ENCODE peak calls at places on chromosome 18, in five cellular contexts. One of them, this sample, is unnamed.

GRCh38 chr18:47968006-47968676 is 37.7 kb upstream of the SMAD2 start:
- DNase-seq in mucosa of descending colon: no peak
- DNase-seq in A549: peak; percentile 88
- DNase-seq in hypothalamus: no peak
- DNase-seq in activated CD8-positive, alpha-beta memory T cell treated with anti-CD3 and anti-CD28 coated beads for 4 hours: no peak
- DNase-seq in this sample: peak; percentile 18

GRCh38 chr18:9898792-9899549 is 13.2 kb downstream of the TXNDC2 start:
- DNase-seq in mucosa of descending colon: no peak
- DNase-seq in A549: peak; percentile 82
- DNase-seq in hypothalamus: no peak
- DNase-seq in activated CD8-positive, alpha-beta memory T cell treated with anti-CD3 and anti-CD28 coated beads for 4 hours: no peak
- DNase-seq in this sample: peak; percentile 45

GRCh38 chr18:11310476-11311086 is 161.2 kb upstream of the PIEZO2 start:
- DNase-seq in mucosa of descending colon: no peak
- DNase-seq in A549: peak; percentile 52
- DNase-seq in hypothalamus: no peak
- DNase-seq in activated CD8-positive, alpha-beta memory T cell treated with anti-CD3 and anti-CD28 coated beads for 4 hours: no peak
- DNase-seq in this sample: peak; percentile 73

GRCh38 chr18:78776706-78777105 is 202.9 kb upstream of the SALL3 start:
- DNase-seq in mucosa of descending colon: no peak
- DNase-seq in A549: no peak
- DNase-seq in hypothalamus: no peak
- DNase-seq in activated CD8-positive, alpha-beta memory T cell treated with anti-CD3 and anti-CD28 coated beads for 4 hours: no peak
- DNase-seq in this sample: no peak

GRCh38 chr18:79385326-79385725 is 10.4 kb upstream of the NFATC1 start:
- DNase-seq in mucosa of descending colon: no peak
- DNase-seq in A549: no peak
- DNase-seq in hypothalamus: no peak
- DNase-seq in activated CD8-positive, alpha-beta memory T cell treated with anti-CD3 and anti-CD28 coated beads for 4 hours: no peak
- DNase-seq in this sample: no peak

GRCh38 chr18:68417166-68417776 is 297.6 kb downstream of the TMX3 start:
- DNase-seq in mucosa of descending colon: no peak
- DNase-seq in A549: no peak
- DNase-seq in hypothalamus: no peak
- DNase-seq in activated CD8-positive, alpha-beta memory T cell treated with anti-CD3 and anti-CD28 coated beads for 4 hours: no peak
- DNase-seq in this sample: no peak

GRCh38 chr18:688322-688721 is 24.1 kb downstream of the ENOSF1 start:
- DNase-seq in mucosa of descending colon: no peak
- DNase-seq in A549: no peak
- DNase-seq in hypothalamus: no peak
- DNase-seq in activated CD8-positive, alpha-beta memory T cell treated with anti-CD3 and anti-CD28 coated beads for 4 hours: no peak
- DNase-seq in this sample: no peak

GRCh38 chr18:23220355-23220754 is 85.1 kb downstream of the CABLES1 start:
- DNase-seq in mucosa of descending colon: no peak
- DNase-seq in A549: no peak
- DNase-seq in hypothalamus: no peak
- DNase-seq in activated CD8-positive, alpha-beta memory T cell treated with anti-CD3 and anti-CD28 coated beads for 4 hours: no peak
- DNase-seq in this sample: no peak

GRCh38 chr18:27661320-27662049 is 476.4 kb upstream of the CHST9 start:
- DNase-seq in mucosa of descending colon: no peak
- DNase-seq in A549: no peak
- DNase-seq in hypothalamus: no peak
- DNase-seq in activated CD8-positive, alpha-beta memory T cell treated with anti-CD3 and anti-CD28 coated beads for 4 hours: no peak
- DNase-seq in this sample: peak; percentile 20

GRCh38 chr18:60570172-60570571 is 197.6 kb upstream of the MC4R start:
- DNase-seq in mucosa of descending colon: no peak
- DNase-seq in A549: no peak
- DNase-seq in hypothalamus: no peak
- DNase-seq in activated CD8-positive, alpha-beta memory T cell treated with anti-CD3 and anti-CD28 coated beads for 4 hours: no peak
- DNase-seq in this sample: no peak

GRCh38 chr18:37400832-37401231 is 164.8 kb downstream of the CELF4 start:
- DNase-seq in mucosa of descending colon: no peak
- DNase-seq in A549: no peak
- DNase-seq in hypothalamus: no peak
- DNase-seq in activated CD8-positive, alpha-beta memory T cell treated with anti-CD3 and anti-CD28 coated beads for 4 hours: no peak
- DNase-seq in this sample: no peak

GRCh38 chr18:10563886-10564285 is 38.1 kb downstream of the NAPG start:
- DNase-seq in mucosa of descending colon: no peak
- DNase-seq in A549: no peak
- DNase-seq in hypothalamus: no peak
- DNase-seq in activated CD8-positive, alpha-beta memory T cell treated with anti-CD3 and anti-CD28 coated beads for 4 hours: no peak
- DNase-seq in this sample: no peak

GRCh38 chr18:63233334-63233733 is 86.2 kb downstream of the BCL2 start:
- DNase-seq in mucosa of descending colon: no peak
- DNase-seq in A549: no peak
- DNase-seq in hypothalamus: no peak
- DNase-seq in activated CD8-positive, alpha-beta memory T cell treated with anti-CD3 and anti-CD28 coated beads for 4 hours: peak; percentile 31
- DNase-seq in this sample: no peak

GRCh38 chr18:57869228-57869627 is 66.1 kb upstream of the ATP8B1 start:
- DNase-seq in mucosa of descending colon: no peak
- DNase-seq in A549: no peak
- DNase-seq in hypothalamus: no peak
- DNase-seq in activated CD8-positive, alpha-beta memory T cell treated with anti-CD3 and anti-CD28 coated beads for 4 hours: no peak
- DNase-seq in this sample: no peak

This sample was measured in Calu3.